ENCODE peak calls at places on chromosomes 12 and 14, in four cellular contexts. One of them, this sample, is unnamed.

GRCh38 chr14:83096092-83096491 is 1562.4 kb upstream of the SEL1L start:
- DNase-seq in endothelial cell of umbilical vein: no peak
- DNase-seq in activated naive CD4-positive, alpha-beta T cell treated with anti-CD3 and anti-CD28 coated beads for 36 hours: no peak
- DNase-seq in HCEC 1CT: no peak
- DNase-seq in this sample: no peak

GRCh38 chr14:80705241-80705980 is 236.1 kb downstream of the CEP128 start:
- DNase-seq in HCEC 1CT: no peak
- DNase-seq in endothelial cell of umbilical vein: no peak
- DNase-seq in activated naive CD4-positive, alpha-beta T cell treated with anti-CD3 and anti-CD28 coated beads for 36 hours: no peak
- DNase-seq in this sample: no peak

GRCh38 chr14:58298880-58299664 is 717 bp downstream of the ARID4A start:
- DNase-seq in activated naive CD4-positive, alpha-beta T cell treated with anti-CD3 and anti-CD28 coated beads for 36 hours: peak; percentile 33
- DNase-seq in HCEC 1CT: peak; percentile 9
- DNase-seq in endothelial cell of umbilical vein: peak; percentile 18
- DNase-seq in this sample: peak; percentile 44

GRCh38 chr14:60245316-60246177 is 3.5 kb upstream of the PPM1A start:
- DNase-seq in HCEC 1CT: no peak
- DNase-seq in activated naive CD4-positive, alpha-beta T cell treated with anti-CD3 and anti-CD28 coated beads for 36 hours: peak; percentile 79
- DNase-seq in endothelial cell of umbilical vein: no peak
- DNase-seq in this sample: no peak

GRCh38 chr12:2317819-2318218 is 265.0 kb downstream of the CACNA1C start:
- DNase-seq in activated naive CD4-positive, alpha-beta T cell treated with anti-CD3 and anti-CD28 coated beads for 36 hours: no peak
- DNase-seq in HCEC 1CT: no peak
- DNase-seq in endothelial cell of umbilical vein: no peak
- DNase-seq in this sample: no peak

GRCh38 chr12:26555139-26555538 is 277.9 kb downstream of the ITPR2 start:
- DNase-seq in endothelial cell of umbilical vein: no peak
- DNase-seq in HCEC 1CT: peak; percentile 23
- DNase-seq in activated naive CD4-positive, alpha-beta T cell treated with anti-CD3 and anti-CD28 coated beads for 36 hours: no peak
- DNase-seq in this sample: no peak

GRCh38 chr12:25052191-25053020 is 103.5 kb upstream of the BCAT1 start:
- DNase-seq in endothelial cell of umbilical vein: no peak
- DNase-seq in HCEC 1CT: no peak
- DNase-seq in activated naive CD4-positive, alpha-beta T cell treated with anti-CD3 and anti-CD28 coated beads for 36 hours: peak; percentile 62
- DNase-seq in this sample: no peak

GRCh38 chr12:46774011-46774633 is 51.7 kb downstream of the SLC38A4 start:
- DNase-seq in HCEC 1CT: peak; percentile 80
- DNase-seq in activated naive CD4-positive, alpha-beta T cell treated with anti-CD3 and anti-CD28 coated beads for 36 hours: no peak
- DNase-seq in endothelial cell of umbilical vein: no peak
- DNase-seq in this sample: no peak

GRCh38 chr12:62854024-62854423 is 80.9 kb downstream of the PPM1H start:
- DNase-seq in HCEC 1CT: no peak
- DNase-seq in endothelial cell of umbilical vein: peak; percentile 17
- DNase-seq in activated naive CD4-positive, alpha-beta T cell treated with anti-CD3 and anti-CD28 coated beads for 36 hours: no peak
- DNase-seq in this sample: no peak

GRCh38 chr12:88468546-88468945 is 111.7 kb downstream of the KITLG start:
- DNase-seq in activated naive CD4-positive, alpha-beta T cell treated with anti-CD3 and anti-CD28 coated beads for 36 hours: no peak
- DNase-seq in HCEC 1CT: no peak
- DNase-seq in endothelial cell of umbilical vein: no peak
- DNase-seq in this sample: no peak

GRCh38 chr12:51779876-51780275 is 68.6 kb downstream of the FIGNL2 start:
- DNase-seq in HCEC 1CT: no peak
- DNase-seq in activated naive CD4-positive, alpha-beta T cell treated with anti-CD3 and anti-CD28 coated beads for 36 hours: no peak
- DNase-seq in endothelial cell of umbilical vein: no peak
- DNase-seq in this sample: no peak

GRCh38 chr14:98809792-98810191 is 462.2 kb downstream of the BCL11B start:
- DNase-seq in activated naive CD4-positive, alpha-beta T cell treated with anti-CD3 and anti-CD28 coated beads for 36 hours: no peak
- DNase-seq in HCEC 1CT: no peak
- DNase-seq in endothelial cell of umbilical vein: no peak
- DNase-seq in this sample: no peak